ENCODE peak calls at places on chromosomes 16 and 17, in four cellular contexts. R is spleen, Q is tibial nerve, F is aorta. I is an unnamed sample.

GRCh38 chr16:75195811-75196790 is 10.9 kb downstream of the CTRB2 start:
- DNase-seq in R (peak; percentile 51), Q (no peak), F (no peak), I (no peak)

GRCh38 chr17:66351053-66351452 is 48.6 kb downstream of the PRKCA start:
- DNase-seq in R (no peak), Q (no peak), F (peak; percentile 67), I (no peak)

GRCh38 chr17:7132511-7133094 is 18.0 kb upstream of the ASGR2 start:
- DNase-seq in R (peak; percentile 66), Q (no peak), F (no peak), I (no peak)

GRCh38 chr17:42363767-42364585 is 24.3 kb downstream of the STAT3 start:
- DNase-seq in R (no peak), Q (no peak), F (no peak), I (no peak)

GRCh38 chr17:51537996-51538550 is 277.7 kb downstream of the UTP18 start:
- DNase-seq in R (no peak), Q (no peak), F (no peak), I (no peak)

GRCh38 chr17:846901-847777 is 65.0 kb downstream of the MRM3 start:
- DNase-seq in R (no peak), Q (no peak), F (no peak), I (no peak)

GRCh38 chr16:27460663-27461482 is 58.9 kb downstream of the IL21R start:
- DNase-seq in R (peak; percentile 68), Q (no peak), F (no peak), I (no peak)

GRCh38 chr17:30716461-30717289 is 107.8 kb downstream of the CRLF3 start:
- DNase-seq in R (peak; percentile 65), Q (no peak), F (no peak), I (no peak)

GRCh38 chr16:85446846-85447656 is 166.1 kb upstream of the GSE1 start:
- DNase-seq in R (peak; percentile 85), Q (no peak), F (no peak), I (no peak)

DNA sequence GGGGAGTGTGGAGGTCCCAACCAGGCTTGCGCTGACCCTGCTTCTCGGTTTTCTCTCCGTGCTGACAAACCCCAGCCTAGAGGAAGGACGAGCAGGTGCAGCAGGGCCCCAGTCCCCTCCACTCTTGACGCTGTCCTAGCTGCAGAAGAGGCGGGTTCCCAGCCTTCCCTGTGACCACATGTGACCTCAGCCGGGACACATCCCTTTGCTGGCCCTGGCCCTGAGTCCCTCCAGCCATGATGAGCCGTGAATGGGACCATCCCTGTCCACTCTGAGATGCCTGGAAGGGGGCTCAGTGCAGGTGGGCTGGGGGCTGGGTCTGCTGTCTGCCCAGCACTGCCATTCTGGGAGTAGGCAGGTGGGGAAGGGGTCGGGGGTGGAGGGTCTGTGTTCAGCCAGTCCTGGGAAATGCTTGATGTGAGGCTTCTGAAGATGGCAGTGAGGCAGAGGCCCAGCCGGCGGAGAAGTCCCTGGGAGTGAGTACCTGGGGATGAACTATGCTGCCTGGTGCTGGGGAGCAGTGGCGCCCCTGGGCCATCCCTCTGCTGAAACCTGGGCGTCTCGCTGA is 1.9 kb upstream of the TUBB3 start:
- DNase-seq in R (no peak), Q (no peak), F (peak; percentile 64), I (no peak)
- H3K27ac ChIP-seq in R (peak overlapping the region; percentile 84), Q (peak overlapping the region; percentile 83), F (no peak overlapping the region), I (no peak overlapping the region)

GRCh38 chr17:57429966-57430365 is 173.6 kb downstream of the MSI2 start:
- DNase-seq in R (no peak), Q (no peak), F (no peak), I (no peak)

GRCh38 chr17:57431415-57431814 is 175.1 kb downstream of the MSI2 start:
- DNase-seq in R (no peak), Q (no peak), F (no peak), I (no peak)

GRCh38 chr17:57433396-57433944 is 177.1 kb downstream of the MSI2 start:
- DNase-seq in R (no peak), Q (no peak), F (no peak), I (no peak)

GRCh38 chr17:57434361-57434760 is 178.0 kb downstream of the MSI2 start:
- DNase-seq in R (no peak), Q (no peak), F (no peak), I (no peak)

GRCh38 chr17:57432507-57433277 is 176.4 kb downstream of the MSI2 start:
- DNase-seq in R (no peak), Q (no peak), F (no peak), I (no peak)
- H3K27ac ChIP-seq in R (no peak overlapping the region), Q (no peak overlapping the region), F (no peak overlapping the region), I (no peak overlapping the region)

GRCh38 chr16:82627811-82628339 is 1.1 kb downstream of the CDH13 start:
- DNase-seq in R (no peak), Q (no peak), F (peak; percentile 63), I (no peak)
- H3K27ac ChIP-seq in R (no peak overlapping the region), Q (peak overlapping the region; percentile 58), F (peak overlapping the region; percentile 15), I (no peak overlapping the region)

GRCh38 chr17:19461139-19461538 is 50.1 kb downstream of the RNF112 start:
- DNase-seq in R (peak; percentile 68), Q (no peak), F (no peak), I (no peak)
- H3K27ac ChIP-seq in R (peak overlapping the region; percentile 67), Q (peak overlapping the region; percentile 73), F (no peak overlapping the region), I (peak overlapping the region; percentile 67)

DNA sequence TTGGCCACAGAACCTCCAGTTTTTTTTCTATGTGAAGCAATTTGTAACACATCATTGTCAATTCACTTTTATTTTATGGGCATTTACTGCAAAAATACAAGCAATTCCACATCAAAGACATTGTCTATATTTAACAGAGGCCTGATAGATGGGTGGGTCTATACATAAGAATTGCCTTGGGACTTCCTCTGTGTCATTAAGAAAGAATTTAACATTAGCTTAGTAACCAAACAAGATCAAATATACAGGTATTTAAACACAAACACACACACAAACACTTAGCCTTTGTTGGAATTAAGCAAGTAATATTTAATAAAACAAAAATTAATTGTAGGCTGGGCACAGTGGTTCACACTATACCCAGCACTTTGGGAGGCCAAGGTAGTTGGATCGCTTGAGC is 4.3 kb upstream of the PITPNC1 start:
- DNase-seq in R (no peak), Q (no peak), F (no peak), I (no peak)
- H3K27ac ChIP-seq in R (no peak overlapping the region), Q (no peak overlapping the region), F (no peak overlapping the region), I (no peak overlapping the region)

GRCh38 chr17:38719943-38720641 is 10.0 kb upstream of the CISD3 start:
- DNase-seq in R (no peak), Q (no peak), F (no peak), I (no peak)
- H3K27ac ChIP-seq in R (no peak overlapping the region), Q (peak overlapping the region; percentile 70), F (no peak overlapping the region), I (no peak overlapping the region)

I was measured in caudate nucleus.